ENCODE peak calls at places on chromosome 12, in eight cellular contexts. T is Calu3; E is posterior vena cava; A is CD4-positive, CD25-positive, alpha-beta regulatory T cell; S is cardiac fibroblast; R is uterus; V is cardiac muscle cell; G is activated CD4-positive, alpha-beta T cell treated with anti-CD3 and anti-CD28 coated beads, Interleukin-2, amount 50 U/mL, for 24 hours. Z is an unnamed sample.

GRCh38 chr12:133202493-133203343 is 21.4 kb downstream of the ZNF268 start:
- DNase-seq in A (no peak), T (no peak), S (no peak), E (no peak), G (no peak), V (no peak), R (no peak), Z (no peak)

GRCh38 chr12:132400011-132400641 is 70.7 kb upstream of the GALNT9 start:
- DNase-seq in E (peak), S (no peak), A (no peak), V (no peak), G (no peak), R (no peak), T (no peak), Z (peak)

GRCh38 chr12:968561-968960 is 19.1 kb upstream of the RAD52 start:
- DNase-seq in V (no peak), A (no peak), E (no peak), R (no peak), G (no peak), S (no peak), T (no peak), Z (no peak)

GRCh38 chr12:127396720-127397119 is 870.2 kb upstream of the TMEM132C start:
- DNase-seq in E (no peak), A (no peak), R (no peak), S (no peak), G (no peak), V (no peak), T (no peak), Z (no peak)

GRCh38 chr12:121697093-121697698 is 15.4 kb upstream of the TMEM120B start:
- DNase-seq in A (peak), S (peak), V (peak), E (no peak), T (peak), G (no peak), R (no peak), Z (no peak)

GRCh38 chr12:108789546-108789945 is 58.2 kb upstream of the CORO1C start:
- DNase-seq in R (no peak), V (no peak), A (no peak), T (no peak), G (no peak), E (no peak), S (no peak), Z (no peak)

GRCh38 chr12:66166561-66166960 is 3.2 kb downstream of the TMBIM4 start:
- DNase-seq in T (no peak), G (no peak), V (no peak), E (no peak), R (no peak), S (no peak), A (no peak), Z (no peak)

GRCh38 chr12:116365606-116366455 is 88.3 kb upstream of the MED13L start:
- DNase-seq in A (no peak), G (no peak), T (no peak), V (no peak), E (no peak), S (no peak), R (no peak), Z (no peak)

GRCh38 chr12:121613424-121613823 is 12.9 kb upstream of the ORAI1 start:
- DNase-seq in E (no peak), R (no peak), S (no peak), G (no peak), T (no peak), A (no peak), V (no peak), Z (no peak)

GRCh38 chr12:42921741-42922511 is 332.4 kb upstream of the PRICKLE1 start:
- DNase-seq in A (no peak), R (no peak), G (no peak), T (no peak), S (no peak), E (no peak), V (no peak), Z (no peak)

GRCh38 chr12:17528394-17528793 is 561.6 kb downstream of the RERGL start:
- DNase-seq in E (no peak), A (no peak), G (no peak), T (no peak), R (no peak), V (no peak), S (no peak), Z (no peak)

GRCh38 chr12:106274575-106275081 is 26.8 kb upstream of the CKAP4 start:
- DNase-seq in T (no peak), E (no peak), G (no peak), V (no peak), R (no peak), A (no peak), S (no peak), Z (no peak)

GRCh38 chr12:32446306-32447119 is 47.2 kb downstream of the FGD4 start:
- DNase-seq in E (no peak), R (no peak), V (peak), S (no peak), G (no peak), A (no peak), T (no peak), Z (no peak)

GRCh38 chr12:132109741-132110140 is 34.4 kb downstream of the DDX51 start:
- DNase-seq in R (no peak), V (no peak), G (no peak), E (no peak), A (no peak), T (no peak), S (no peak), Z (no peak)

GRCh38 chr12:132300789-132301722 is 28.3 kb downstream of the GALNT9 start:
- DNase-seq in R (no peak), E (no peak), V (no peak), T (no peak), A (no peak), G (no peak), S (no peak), Z (peak)

GRCh38 chr12:96473394-96474093 is 15.8 kb upstream of the CFAP54 start:
- DNase-seq in R (no peak), V (no peak), T (no peak), G (no peak), S (no peak), A (no peak), E (no peak), Z (no peak)

GRCh38 chr12:67362526-67362925 is 93.4 kb downstream of the CAND1 start:
- DNase-seq in S (no peak), R (no peak), A (no peak), V (no peak), G (no peak), E (no peak), T (no peak), Z (no peak)

GRCh38 chr12:75735853-75736252 is 224.4 kb upstream of the KRR1 start:
- DNase-seq in V (no peak), S (no peak), R (no peak), E (no peak), G (no peak), T (no peak), A (no peak), Z (peak)

GRCh38 chr12:100234166-100234565 is 32.7 kb downstream of the DEPDC4 start:
- DNase-seq in A (no peak), S (peak), T (peak), R (no peak), V (peak), E (no peak), G (no peak), Z (no peak)

GRCh38 chr12:16155938-16156337 is 121.5 kb downstream of the SLC15A5 start:
- DNase-seq in V (no peak), G (no peak), A (no peak), T (no peak), S (no peak), R (no peak), E (no peak), Z (no peak)

GRCh38 chr12:66945189-66945817 is 266.4 kb upstream of the GRIP1 start:
- DNase-seq in A (no peak), T (no peak), V (no peak), E (no peak), S (no peak), R (no peak), G (no peak), Z (no peak)

GRCh38 chr12:1781770-1782169 is 38.6 kb upstream of the LRTM2 start:
- DNase-seq in R (no peak), E (no peak), S (peak), T (no peak), A (no peak), V (peak), G (no peak), Z (no peak)

GRCh38 chr12:47164730-47165439 is 85.1 kb upstream of the AMIGO2 start:
- DNase-seq in S (peak), A (no peak), E (no peak), T (no peak), G (no peak), R (no peak), V (no peak), Z (no peak)

GRCh38 chr12:14858513-14858912 is 15.2 kb upstream of the ART4 start:
- DNase-seq in S (no peak), E (no peak), G (no peak), T (no peak), R (no peak), A (no peak), V (no peak), Z (no peak)

GRCh38 chr12:127629066-127629820 is 637.7 kb upstream of the TMEM132C start:
- DNase-seq in T (no peak), E (no peak), A (no peak), S (no peak), G (no peak), R (no peak), V (no peak), Z (no peak)

GRCh38 chr12:44428825-44429224 is 447.3 kb downstream of the NELL2 start:
- DNase-seq in A (no peak), S (no peak), V (no peak), R (no peak), T (no peak), G (no peak), E (no peak), Z (no peak)

GRCh38 chr12:129193263-129193871 is 340.1 kb downstream of the GLT1D1 start:
- DNase-seq in T (peak), E (no peak), V (no peak), S (no peak), A (peak), G (no peak), R (no peak), Z (no peak)

GRCh38 chr12:11344504-11344903 is 34.3 kb upstream of the PRB4 start:
- DNase-seq in V (no peak), E (no peak), A (no peak), S (no peak), T (no peak), G (no peak), R (no peak), Z (no peak)

GRCh38 chr12:15546102-15546701 is 223.9 kb downstream of the PTPRO start:
- DNase-seq in G (no peak), V (no peak), T (no peak), A (peak), R (no peak), S (no peak), E (no peak), Z (no peak)

GRCh38 chr12:54932691-54933090 is 51.9 kb downstream of the TESPA1 start:
- DNase-seq in G (no peak), S (peak), T (peak), V (no peak), E (no peak), R (no peak), A (no peak), Z (no peak)

GRCh38 chr12:27273114-27273513 is 29.0 kb downstream of the STK38L start:
- DNase-seq in V (no peak), T (no peak), R (no peak), A (no peak), E (no peak), G (no peak), S (no peak), Z (no peak)

GRCh38 chr12:65313704-65314317 is 35.3 kb downstream of the MSRB3 start:
- DNase-seq in V (no peak), T (no peak), E (no peak), A (no peak), G (no peak), S (peak), R (no peak), Z (no peak)

GRCh38 chr12:82725741-82726140 is 39.0 kb downstream of the TMTC2 start:
- DNase-seq in S (no peak), V (no peak), A (no peak), R (no peak), G (no peak), T (no peak), E (no peak), Z (no peak)

Z was measured in kidney.